ENCODE peak calls at places on chromosomes 16 and 17, in seven cellular contexts. One of them, this sample, is unnamed.

GRCh38 chr16:50448981-50449380 is 80.2 kb upstream of the BRD7 start:
- DNase-seq in aorta: no peak
- DNase-seq in heart left ventricle: no peak
- DNase-seq in fibroblast of lung: no peak
- DNase-seq in A549: no peak
- DNase-seq in uterus: no peak
- DNase-seq in right lobe of liver: no peak
- DNase-seq in this sample: no peak

GRCh38 chr17:73492802-73493139 is 151.5 kb downstream of the SDK2 start:
- DNase-seq in aorta: no peak
- DNase-seq in heart left ventricle: no peak
- DNase-seq in fibroblast of lung: no peak
- DNase-seq in A549: no peak
- DNase-seq in uterus: no peak
- DNase-seq in right lobe of liver: no peak
- DNase-seq in this sample: no peak

GRCh38 chr17:951388-952132 is 28.0 kb downstream of the NXN start:
- DNase-seq in aorta: peak; percentile 85
- DNase-seq in heart left ventricle: no peak
- DNase-seq in fibroblast of lung: peak; percentile 93
- DNase-seq in A549: peak; percentile 90
- DNase-seq in uterus: peak; percentile 81
- DNase-seq in right lobe of liver: no peak
- DNase-seq in this sample: peak; percentile 86

GRCh38 chr16:50313596-50314483 is 47.5 kb downstream of the ADCY7 start:
- DNase-seq in aorta: peak; percentile 85
- DNase-seq in heart left ventricle: peak; percentile 60
- DNase-seq in fibroblast of lung: peak; percentile 76
- DNase-seq in A549: no peak
- DNase-seq in uterus: no peak
- DNase-seq in right lobe of liver: peak; percentile 71
- DNase-seq in this sample: no peak

GRCh38 chr16:19138601-19139000 is 24.8 kb downstream of the ITPRIPL2 start:
- DNase-seq in aorta: no peak
- DNase-seq in heart left ventricle: peak; percentile 80
- DNase-seq in fibroblast of lung: peak; percentile 38
- DNase-seq in A549: peak; percentile 60
- DNase-seq in uterus: peak; percentile 79
- DNase-seq in right lobe of liver: peak; percentile 61
- DNase-seq in this sample: peak; percentile 89

GRCh38 chr17:39175695-39176093 is 9.7 kb upstream of the ARL5C start:
- DNase-seq in aorta: no peak
- DNase-seq in heart left ventricle: no peak
- DNase-seq in fibroblast of lung: no peak
- DNase-seq in A549: no peak
- DNase-seq in uterus: no peak
- DNase-seq in right lobe of liver: no peak
- DNase-seq in this sample: no peak

GRCh38 chr17:78484300-78485159 is 92.7 kb downstream of the DNAH17 start:
- DNase-seq in aorta: no peak
- DNase-seq in heart left ventricle: no peak
- DNase-seq in fibroblast of lung: no peak
- DNase-seq in A549: peak; percentile 93
- DNase-seq in uterus: no peak
- DNase-seq in right lobe of liver: no peak
- DNase-seq in this sample: peak; percentile 32

GRCh38 chr16:76335187-76335974 is 58.2 kb downstream of the CNTNAP4 start:
- DNase-seq in aorta: no peak
- DNase-seq in heart left ventricle: no peak
- DNase-seq in fibroblast of lung: no peak
- DNase-seq in A549: no peak
- DNase-seq in uterus: no peak
- DNase-seq in right lobe of liver: no peak
- DNase-seq in this sample: peak; percentile 21

GRCh38 chr17:81731271-81731670 is 19.2 kb downstream of the SLC25A10 start:
- DNase-seq in aorta: peak; percentile 47
- DNase-seq in heart left ventricle: no peak
- DNase-seq in fibroblast of lung: peak; percentile 72
- DNase-seq in A549: no peak
- DNase-seq in uterus: no peak
- DNase-seq in right lobe of liver: no peak
- DNase-seq in this sample: peak; percentile 70

GRCh38 chr16:30032083-30032819 is 1.2 kb upstream of the TLCD3B start:
- DNase-seq in aorta: no peak
- DNase-seq in heart left ventricle: no peak
- DNase-seq in fibroblast of lung: peak; percentile 42
- DNase-seq in A549: no peak
- DNase-seq in uterus: no peak
- DNase-seq in right lobe of liver: no peak
- DNase-seq in this sample: peak; percentile 84

GRCh38 chr16:77674888-77675287 is 47.4 kb upstream of the NUDT7 start:
- DNase-seq in aorta: no peak
- DNase-seq in heart left ventricle: no peak
- DNase-seq in fibroblast of lung: peak; percentile 86
- DNase-seq in A549: no peak
- DNase-seq in uterus: no peak
- DNase-seq in right lobe of liver: no peak
- DNase-seq in this sample: peak; percentile 42

GRCh38 chr17:50289268-50289667 is 15.0 kb downstream of the TMEM92 start:
- DNase-seq in aorta: no peak
- DNase-seq in heart left ventricle: no peak
- DNase-seq in fibroblast of lung: peak; percentile 56
- DNase-seq in A549: no peak
- DNase-seq in uterus: peak; percentile 67
- DNase-seq in right lobe of liver: no peak
- DNase-seq in this sample: peak; percentile 62

GRCh38 chr16:35751191-35751941 is 2292.0 kb downstream of the TP53TG3F start:
- DNase-seq in aorta: no peak
- DNase-seq in heart left ventricle: no peak
- DNase-seq in fibroblast of lung: no peak
- DNase-seq in A549: no peak
- DNase-seq in uterus: no peak
- DNase-seq in right lobe of liver: no peak
- DNase-seq in this sample: no peak
- H3K9me3 ChIP-seq in aorta: no peaks in the 10 kb centered on the region
- H3K9me3 ChIP-seq in heart left ventricle: no peaks in the 10 kb centered on the region
- H3K9me3 ChIP-seq in fibroblast of lung: no peaks in the 10 kb centered on the region
- H3K9me3 ChIP-seq in A549: no peaks in the 10 kb centered on the region
- H3K9me3 ChIP-seq in uterus: no peaks in the 10 kb centered on the region
- H3K9me3 ChIP-seq in right lobe of liver: no peaks in the 10 kb centered on the region
- H3K9me3 ChIP-seq in this sample: no peaks in the 10 kb centered on the region

GRCh38 chr17:13874817-13875216 is 194.5 kb upstream of the COX10 start:
- DNase-seq in aorta: no peak
- DNase-seq in heart left ventricle: no peak
- DNase-seq in fibroblast of lung: no peak
- DNase-seq in A549: no peak
- DNase-seq in uterus: no peak
- DNase-seq in right lobe of liver: no peak
- DNase-seq in this sample: no peak

GRCh38 chr17:13883659-13884058 is 185.6 kb upstream of the COX10 start:
- DNase-seq in aorta: no peak
- DNase-seq in heart left ventricle: no peak
- DNase-seq in fibroblast of lung: no peak
- DNase-seq in A549: no peak
- DNase-seq in uterus: no peak
- DNase-seq in right lobe of liver: no peak
- DNase-seq in this sample: no peak

GRCh38 chr17:13885550-13885949 is 183.8 kb upstream of the COX10 start:
- DNase-seq in aorta: no peak
- DNase-seq in heart left ventricle: peak; percentile 12
- DNase-seq in fibroblast of lung: no peak
- DNase-seq in A549: no peak
- DNase-seq in uterus: no peak
- DNase-seq in right lobe of liver: no peak
- DNase-seq in this sample: no peak

GRCh38 chr17:13884347-13884746 is 185.0 kb upstream of the COX10 start:
- DNase-seq in aorta: no peak
- DNase-seq in heart left ventricle: no peak
- DNase-seq in fibroblast of lung: no peak
- DNase-seq in A549: no peak
- DNase-seq in uterus: no peak
- DNase-seq in right lobe of liver: no peak
- DNase-seq in this sample: no peak

DNA sequence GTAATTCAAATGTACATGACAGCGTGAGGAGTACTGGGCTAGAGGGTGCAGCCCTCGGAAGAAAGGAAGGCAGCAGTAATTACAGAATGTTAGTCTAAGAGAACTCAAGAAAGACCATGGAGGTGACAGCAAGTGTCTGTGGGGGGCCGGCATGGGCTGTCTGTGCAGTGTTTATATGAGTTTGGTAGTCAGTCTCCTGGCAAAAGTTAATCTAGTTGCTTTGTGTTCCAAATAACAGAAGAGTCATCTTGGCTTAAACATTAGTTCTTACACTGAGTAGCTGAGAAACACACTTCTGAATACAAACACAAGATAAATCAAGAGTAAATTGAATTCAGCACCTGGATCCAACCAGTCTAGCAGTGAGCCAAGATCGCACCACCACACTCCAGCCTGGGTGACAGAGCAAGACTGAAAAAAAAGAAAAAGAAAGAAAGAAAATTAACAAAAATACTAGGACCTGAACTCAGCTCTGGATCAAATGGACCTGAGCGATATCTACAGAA is 189.3 kb upstream of the COX10 start:
- DNase-seq in aorta: no peak
- DNase-seq in heart left ventricle: no peak
- DNase-seq in fibroblast of lung: no peak
- DNase-seq in A549: no peak
- DNase-seq in uterus: no peak
- DNase-seq in right lobe of liver: no peak
- DNase-seq in this sample: no peak
- H3K9me3 ChIP-seq in aorta: no peaks in the 10 kb centered on the region
- H3K9me3 ChIP-seq in heart left ventricle: peaks cover 8% of the 10 kb centered on the region
- H3K9me3 ChIP-seq in fibroblast of lung: no peaks in the 10 kb centered on the region
- H3K9me3 ChIP-seq in A549: peaks cover 5% of the 10 kb centered on the region
- H3K9me3 ChIP-seq in uterus: no peaks in the 10 kb centered on the region
- H3K9me3 ChIP-seq in right lobe of liver: no peaks in the 10 kb centered on the region
- H3K9me3 ChIP-seq in this sample: peaks cover 4% of the 10 kb centered on the region

GRCh38 chr17:17476865-17477467 is at the start of gene MED9:
- DNase-seq in aorta: peak; percentile 98
- DNase-seq in heart left ventricle: peak; percentile 94
- DNase-seq in fibroblast of lung: peak; percentile 84
- DNase-seq in A549: peak; percentile 97
- DNase-seq in uterus: peak; percentile 92
- DNase-seq in right lobe of liver: peak; percentile 94
- DNase-seq in this sample: peak; percentile 96
- H3K9me3 ChIP-seq in aorta: no peaks in the 10 kb centered on the region
- H3K9me3 ChIP-seq in heart left ventricle: no peaks in the 10 kb centered on the region
- H3K9me3 ChIP-seq in fibroblast of lung: no peaks in the 10 kb centered on the region
- H3K9me3 ChIP-seq in A549: no peaks in the 10 kb centered on the region
- H3K9me3 ChIP-seq in uterus: no peaks in the 10 kb centered on the region
- H3K9me3 ChIP-seq in right lobe of liver: no peaks in the 10 kb centered on the region
- H3K9me3 ChIP-seq in this sample: no peaks in the 10 kb centered on the region

GRCh38 chr16:35492225-35492624 is 2032.8 kb downstream of the TP53TG3F start:
- DNase-seq in aorta: no peak
- DNase-seq in heart left ventricle: no peak
- DNase-seq in fibroblast of lung: no peak
- DNase-seq in A549: no peak
- DNase-seq in uterus: no peak
- DNase-seq in right lobe of liver: no peak
- DNase-seq in this sample: no peak

GRCh38 chr16:35497399-35497798 is 2038.0 kb downstream of the TP53TG3F start:
- DNase-seq in aorta: no peak
- DNase-seq in heart left ventricle: no peak
- DNase-seq in fibroblast of lung: no peak
- DNase-seq in A549: no peak
- DNase-seq in uterus: no peak
- DNase-seq in right lobe of liver: no peak
- DNase-seq in this sample: no peak
- H3K9me3 ChIP-seq in aorta: peaks cover 1% of the 10 kb centered on the region
- H3K9me3 ChIP-seq in heart left ventricle: no peaks in the 10 kb centered on the region
- H3K9me3 ChIP-seq in fibroblast of lung: no peaks in the 10 kb centered on the region
- H3K9me3 ChIP-seq in A549: no peaks in the 10 kb centered on the region
- H3K9me3 ChIP-seq in uterus: no peaks in the 10 kb centered on the region
- H3K9me3 ChIP-seq in right lobe of liver: no peaks in the 10 kb centered on the region
- H3K9me3 ChIP-seq in this sample: no peaks in the 10 kb centered on the region

DNA sequence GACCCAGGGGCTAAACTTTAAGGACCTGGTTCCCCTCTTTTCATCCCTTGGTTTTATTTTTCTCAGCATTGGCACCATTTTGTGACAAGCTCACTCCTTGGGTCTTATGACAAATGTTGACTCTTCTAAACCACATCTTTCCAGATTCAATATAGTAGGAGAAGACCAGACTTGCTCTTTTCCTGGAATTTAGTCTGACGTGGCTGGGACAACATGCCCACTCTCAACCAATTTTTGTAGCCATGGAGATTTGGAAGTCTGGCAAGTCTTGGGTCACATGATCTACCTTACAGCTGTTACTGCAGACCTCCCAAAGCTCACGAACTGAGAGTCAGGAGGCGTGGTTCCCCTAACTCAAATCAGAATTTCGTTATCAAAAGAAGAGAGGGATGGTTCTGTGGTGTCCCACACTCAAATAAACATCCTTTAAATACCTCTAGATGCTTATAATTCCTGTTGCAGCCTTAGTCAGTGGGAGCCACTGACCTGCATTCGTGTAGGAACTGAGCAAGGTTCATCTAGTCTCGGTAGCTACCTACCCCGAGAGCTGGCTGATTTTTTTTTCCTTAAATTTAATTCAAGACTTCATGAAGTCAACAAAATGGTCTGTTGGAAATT is 683.5 kb downstream of the MAF start:
- DNase-seq in aorta: no peak
- DNase-seq in heart left ventricle: no peak
- DNase-seq in fibroblast of lung: no peak
- DNase-seq in A549: no peak
- DNase-seq in uterus: no peak
- DNase-seq in right lobe of liver: no peak
- DNase-seq in this sample: no peak
- H3K9me3 ChIP-seq in aorta: peaks cover 2% of the 10 kb centered on the region
- H3K9me3 ChIP-seq in heart left ventricle: peaks cover 7% of the 10 kb centered on the region
- H3K9me3 ChIP-seq in fibroblast of lung: no peaks in the 10 kb centered on the region
- H3K9me3 ChIP-seq in A549: peaks cover 12% of the 10 kb centered on the region
- H3K9me3 ChIP-seq in uterus: no peaks in the 10 kb centered on the region
- H3K9me3 ChIP-seq in right lobe of liver: no peaks in the 10 kb centered on the region
- H3K9me3 ChIP-seq in this sample: peaks cover 6% of the 10 kb centered on the region

DNA sequence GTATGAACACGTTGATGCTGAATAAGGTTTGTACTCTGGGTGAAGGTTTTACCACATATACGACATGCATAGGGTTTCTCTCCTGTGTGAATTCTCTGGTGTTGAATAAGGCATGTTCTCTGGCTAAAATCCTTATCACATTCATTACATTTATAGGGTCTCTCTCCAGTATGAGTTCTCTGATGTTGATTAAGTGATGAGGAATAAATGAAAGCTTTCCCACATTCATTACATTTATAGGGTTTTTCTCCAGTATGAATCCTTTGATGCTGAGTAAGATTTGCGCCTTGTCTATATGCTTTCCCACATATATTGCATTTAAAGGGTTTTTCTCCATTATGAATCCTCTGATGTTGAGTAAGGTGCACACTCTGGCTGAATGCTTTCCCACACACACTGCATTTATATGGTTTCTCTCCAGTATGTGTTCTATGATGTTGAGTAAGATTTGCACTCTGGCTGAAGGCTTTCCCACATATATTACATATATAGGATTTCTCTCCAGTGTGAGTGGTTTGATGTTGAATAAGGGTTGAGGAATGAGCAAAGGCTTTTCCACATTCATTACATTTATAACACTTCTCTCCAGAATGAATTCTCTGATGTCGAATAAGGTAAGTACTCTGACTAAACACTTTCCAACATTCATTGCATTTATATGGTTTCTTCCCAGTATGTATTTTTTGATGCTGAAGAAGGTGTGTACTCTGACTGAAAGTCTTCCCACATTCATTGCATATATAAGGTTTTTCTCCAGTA is 16.9 kb downstream of the ZNF287 start:
- DNase-seq in aorta: no peak
- DNase-seq in heart left ventricle: no peak
- DNase-seq in fibroblast of lung: no peak
- DNase-seq in A549: no peak
- DNase-seq in uterus: no peak
- DNase-seq in right lobe of liver: no peak
- DNase-seq in this sample: no peak
- H3K9me3 ChIP-seq in aorta: peaks cover 9% of the 10 kb centered on the region
- H3K9me3 ChIP-seq in heart left ventricle: peaks cover 99% of the 10 kb centered on the region
- H3K9me3 ChIP-seq in fibroblast of lung: peaks cover 2% of the 10 kb centered on the region
- H3K9me3 ChIP-seq in A549: peaks cover 99% of the 10 kb centered on the region
- H3K9me3 ChIP-seq in uterus: peaks cover 97% of the 10 kb centered on the region
- H3K9me3 ChIP-seq in right lobe of liver: peaks cover 8% of the 10 kb centered on the region
- H3K9me3 ChIP-seq in this sample: peaks cover 100% of the 10 kb centered on the region